ENCODE peak calls at places on chromosome 1, in four cellular contexts. One of them, this sample, is unnamed.

GRCh38 chr1:41917835-41918449 is 780 bp downstream of the HIVEP3 start:
- DNase-seq in fibroblast of lung: peak; percentile 55
- DNase-seq in MM.1S: peak; percentile 41
- DNase-seq in tibial artery: no peak
- DNase-seq in this sample: peak; percentile 37

GRCh38 chr1:177585492-177586220 is 384.2 kb downstream of the SEC16B start:
- DNase-seq in fibroblast of lung: no peak
- DNase-seq in MM.1S: no peak
- DNase-seq in tibial artery: no peak
- DNase-seq in this sample: no peak

GRCh38 chr1:224684920-224685547 is 68.9 kb downstream of the CNIH3 start:
- DNase-seq in fibroblast of lung: peak; percentile 31
- DNase-seq in MM.1S: no peak
- DNase-seq in tibial artery: no peak
- DNase-seq in this sample: no peak

GRCh38 chr1:214455971-214456867 is 95.2 kb downstream of the PTPN14 start:
- DNase-seq in fibroblast of lung: peak; percentile 64
- DNase-seq in MM.1S: no peak
- DNase-seq in tibial artery: no peak
- DNase-seq in this sample: no peak

GRCh38 chr1:185813401-185813979 is 79.3 kb downstream of the HMCN1 start:
- DNase-seq in fibroblast of lung: peak; percentile 56
- DNase-seq in MM.1S: peak; percentile 51
- DNase-seq in tibial artery: no peak
- DNase-seq in this sample: no peak

GRCh38 chr1:26290416-26291261 is 10.8 kb downstream of the SH3BGRL3 start:
- DNase-seq in fibroblast of lung: no peak
- DNase-seq in MM.1S: no peak
- DNase-seq in tibial artery: no peak
- DNase-seq in this sample: no peak

GRCh38 chr1:196002906-196003305 is 605.3 kb downstream of the KCNT2 start:
- DNase-seq in fibroblast of lung: peak; percentile 6
- DNase-seq in MM.1S: no peak
- DNase-seq in tibial artery: no peak
- DNase-seq in this sample: no peak

GRCh38 chr1:235266325-235266724 is 61.7 kb downstream of the ARID4B start:
- DNase-seq in fibroblast of lung: peak; percentile 8
- DNase-seq in MM.1S: no peak
- DNase-seq in tibial artery: no peak
- DNase-seq in this sample: no peak

GRCh38 chr1:14519976-14520375 is 78.5 kb upstream of the KAZN start:
- DNase-seq in fibroblast of lung: peak; percentile 18
- DNase-seq in MM.1S: no peak
- DNase-seq in tibial artery: no peak
- DNase-seq in this sample: no peak

GRCh38 chr1:39701092-39701460 is 9.8 kb upstream of the HPCAL4 start:
- DNase-seq in fibroblast of lung: peak; percentile 75
- DNase-seq in MM.1S: no peak
- DNase-seq in tibial artery: no peak
- DNase-seq in this sample: no peak

GRCh38 chr1:209600541-209600940 is 17.0 kb downstream of the CAMK1G start:
- DNase-seq in fibroblast of lung: peak; percentile 13
- DNase-seq in MM.1S: no peak
- DNase-seq in tibial artery: no peak
- DNase-seq in this sample: no peak

GRCh38 chr1:94734963-94735899 is 84.9 kb upstream of the SLC44A3 start:
- DNase-seq in fibroblast of lung: peak; percentile 91
- DNase-seq in MM.1S: no peak
- DNase-seq in tibial artery: no peak
- DNase-seq in this sample: no peak

GRCh38 chr1:116485071-116485735 is 85.6 kb downstream of the CD58 start:
- DNase-seq in fibroblast of lung: peak; percentile 68
- DNase-seq in MM.1S: peak; percentile 60
- DNase-seq in tibial artery: peak; percentile 83
- DNase-seq in this sample: peak; percentile 53

GRCh38 chr1:234961468-234962339 is 166.9 kb downstream of the TOMM20 start:
- DNase-seq in fibroblast of lung: peak; percentile 96
- DNase-seq in MM.1S: no peak
- DNase-seq in tibial artery: no peak
- DNase-seq in this sample: no peak

GRCh38 chr1:2038229-2038628 is 12.0 kb upstream of the PRKCZ start:
- DNase-seq in fibroblast of lung: no peak
- DNase-seq in MM.1S: no peak
- DNase-seq in tibial artery: no peak
- DNase-seq in this sample: no peak

GRCh38 chr1:205514211-205515142 is 10.0 kb downstream of the CDK18 start:
- DNase-seq in fibroblast of lung: no peak
- DNase-seq in MM.1S: no peak
- DNase-seq in tibial artery: no peak
- DNase-seq in this sample: no peak

GRCh38 chr1:193325771-193326170 is 139.4 kb upstream of the B3GALT2 start:
- DNase-seq in fibroblast of lung: peak; percentile 39
- DNase-seq in MM.1S: no peak
- DNase-seq in tibial artery: no peak
- DNase-seq in this sample: no peak

GRCh38 chr1:19676438-19676922 is 11.8 kb downstream of the HTR6 start:
- DNase-seq in fibroblast of lung: peak; percentile 64
- DNase-seq in MM.1S: peak; percentile 23
- DNase-seq in tibial artery: peak; percentile 67
- DNase-seq in this sample: no peak

GRCh38 chr1:81834921-81835698 is 34.4 kb downstream of the ADGRL2 start:
- DNase-seq in fibroblast of lung: peak; percentile 76
- DNase-seq in MM.1S: peak; percentile 18
- DNase-seq in tibial artery: no peak
- DNase-seq in this sample: no peak

DNA sequence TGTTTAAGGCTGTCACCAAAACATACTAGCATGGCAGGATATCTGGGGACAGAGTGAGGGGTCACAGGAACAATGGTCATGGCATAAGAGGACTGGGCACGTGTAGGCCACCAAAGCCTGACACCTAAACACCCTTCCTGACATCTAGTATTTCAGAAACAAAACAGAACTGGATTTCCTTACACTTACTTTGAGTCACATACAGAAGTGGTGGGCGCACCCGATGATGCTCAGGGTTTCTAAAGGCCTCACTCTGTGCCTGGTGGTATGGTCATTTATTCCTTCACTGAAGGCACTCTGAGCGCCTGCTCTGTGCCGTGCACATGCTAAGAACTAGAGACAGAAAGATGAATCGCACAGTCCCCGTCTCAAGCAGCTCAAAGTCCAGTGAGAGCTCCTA is 2.0 kb downstream of the ABCB10 start:
- DNase-seq in fibroblast of lung: no peak
- DNase-seq in MM.1S: no peak
- DNase-seq in tibial artery: no peak
- DNase-seq in this sample: no peak
- H3K4me3 ChIP-seq in fibroblast of lung: no peak overlapping the region
- H3K4me3 ChIP-seq in MM.1S: peak overlapping the region; percentile 74
- H3K4me3 ChIP-seq in tibial artery: peak overlapping the region; percentile 96
- H3K4me3 ChIP-seq in this sample: peak overlapping the region; percentile 82

GRCh38 chr1:172870901-172871606 is 179.7 kb downstream of the TNFSF18 start:
- DNase-seq in fibroblast of lung: peak; percentile 37
- DNase-seq in MM.1S: peak; percentile 30
- DNase-seq in tibial artery: no peak
- DNase-seq in this sample: no peak

GRCh38 chr1:172863031-172863430 is 187.7 kb downstream of the TNFSF18 start:
- DNase-seq in fibroblast of lung: peak; percentile 21
- DNase-seq in MM.1S: no peak
- DNase-seq in tibial artery: no peak
- DNase-seq in this sample: no peak

GRCh38 chr1:172867216-172867828 is 183.4 kb downstream of the TNFSF18 start:
- DNase-seq in fibroblast of lung: no peak
- DNase-seq in MM.1S: peak; percentile 68
- DNase-seq in tibial artery: no peak
- DNase-seq in this sample: no peak
- TF ChIP-seq CTCF in fibroblast of lung: no peak
- TF ChIP-seq CTCF in MM.1S: no peak
- TF ChIP-seq CTCF in tibial artery: no peak
- TF ChIP-seq CTCF in this sample: no peak

GRCh38 chr1:172499636-172500141 is 33.3 kb upstream of the SUCO start:
- DNase-seq in fibroblast of lung: peak; percentile 30
- DNase-seq in MM.1S: no peak
- DNase-seq in tibial artery: no peak
- DNase-seq in this sample: no peak

GRCh38 chr1:172500207-172500606 is 32.7 kb upstream of the SUCO start:
- DNase-seq in fibroblast of lung: no peak
- DNase-seq in MM.1S: no peak
- DNase-seq in tibial artery: no peak
- DNase-seq in this sample: no peak

GRCh38 chr1:172497230-172497629 is 35.7 kb upstream of the SUCO start:
- DNase-seq in fibroblast of lung: peak; percentile 86
- DNase-seq in MM.1S: no peak
- DNase-seq in tibial artery: no peak
- DNase-seq in this sample: no peak

GRCh38 chr1:172496678-172497077 is 36.3 kb upstream of the SUCO start:
- DNase-seq in fibroblast of lung: no peak
- DNase-seq in MM.1S: no peak
- DNase-seq in tibial artery: no peak
- DNase-seq in this sample: no peak

DNA sequence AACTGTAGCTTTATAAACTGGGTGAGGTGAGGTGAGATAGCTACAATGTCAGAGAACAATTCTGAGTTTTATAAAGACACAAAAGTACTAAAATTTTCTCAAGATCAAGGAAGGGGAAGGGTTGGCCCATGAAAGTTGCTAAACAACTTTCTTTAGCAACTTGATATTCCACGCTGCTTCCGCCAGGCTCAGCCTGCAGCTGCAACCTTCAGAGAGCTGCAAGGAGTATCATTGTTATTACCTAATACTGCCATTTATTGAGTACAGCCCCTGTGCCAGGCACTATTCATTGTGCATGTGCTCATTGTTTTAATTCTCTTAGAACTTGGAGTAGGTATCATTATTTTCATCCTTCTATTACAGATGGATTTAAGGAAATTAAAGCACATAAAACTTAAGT is 34.1 kb upstream of the SUCO start:
- DNase-seq in fibroblast of lung: no peak
- DNase-seq in MM.1S: no peak
- DNase-seq in tibial artery: no peak
- DNase-seq in this sample: no peak
- H3K27me3 ChIP-seq in fibroblast of lung: peaks cover 4% of the 10 kb centered on the region
- H3K27me3 ChIP-seq in MM.1S: no peaks in the 10 kb centered on the region
- H3K27me3 ChIP-seq in tibial artery: no peaks in the 10 kb centered on the region
- H3K27me3 ChIP-seq in this sample: no peaks in the 10 kb centered on the region

DNA sequence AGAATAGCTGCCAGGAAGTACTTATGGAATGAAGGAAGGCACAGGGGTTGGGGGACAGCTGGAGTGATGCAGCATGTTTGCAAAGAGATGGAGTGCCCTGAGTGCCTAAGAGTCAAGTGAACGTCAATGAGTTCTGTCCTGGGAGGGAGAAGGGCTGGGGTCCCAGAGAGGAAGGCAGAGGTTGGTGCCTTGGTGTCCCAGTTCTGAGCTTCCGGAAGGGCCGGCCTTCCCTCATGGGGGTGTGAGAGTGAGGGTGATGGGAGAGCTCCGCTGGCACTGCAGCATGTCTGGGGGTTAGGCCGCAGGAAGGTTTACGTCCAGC is 17.6 kb downstream of the NES start:
- DNase-seq in fibroblast of lung: no peak
- DNase-seq in MM.1S: no peak
- DNase-seq in tibial artery: no peak
- DNase-seq in this sample: no peak
- H3K4me3 ChIP-seq in fibroblast of lung: no peak overlapping the region
- H3K4me3 ChIP-seq in MM.1S: peak overlapping the region; percentile 87
- H3K4me3 ChIP-seq in tibial artery: peak overlapping the region; percentile 14
- H3K4me3 ChIP-seq in this sample: peak overlapping the region; percentile 66

DNA sequence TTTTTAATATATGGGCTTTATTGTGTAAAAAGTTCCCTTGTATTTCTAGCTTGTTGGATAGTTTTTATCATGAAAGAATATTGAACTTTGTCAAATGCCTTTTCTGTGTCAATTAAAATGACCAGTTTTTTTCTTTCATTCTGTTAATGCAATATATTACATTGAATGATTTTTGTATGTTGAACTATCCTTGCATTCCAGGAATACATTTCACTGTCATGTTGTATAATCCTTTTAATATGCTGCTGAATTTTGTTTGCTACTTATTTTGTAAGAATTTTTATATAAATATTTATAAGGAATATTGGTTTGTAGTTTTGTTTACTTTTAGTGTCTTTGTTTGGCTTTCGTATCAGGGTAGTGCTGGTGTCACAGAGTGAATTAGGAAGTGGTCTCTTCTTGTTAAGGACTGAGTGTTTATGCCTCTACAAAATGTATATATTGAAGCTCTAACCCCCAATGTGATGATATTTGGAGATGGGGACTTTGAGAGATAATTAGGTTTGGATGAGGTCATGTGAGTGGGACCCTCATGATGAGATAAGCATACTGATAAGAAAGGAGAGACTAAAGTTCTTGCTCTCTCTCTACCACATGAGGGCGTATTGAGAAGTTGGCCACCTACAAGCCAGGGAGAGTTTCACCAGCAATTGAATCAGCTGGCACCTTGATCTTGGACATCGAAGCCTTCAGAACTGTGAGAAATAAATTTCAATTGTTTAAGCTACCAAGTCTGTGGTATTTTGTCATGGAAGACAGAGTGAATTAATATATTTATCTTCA is 12.0 kb upstream of the SLAMF6 start:
- DNase-seq in fibroblast of lung: no peak
- DNase-seq in MM.1S: no peak
- DNase-seq in tibial artery: no peak
- DNase-seq in this sample: no peak
- TF ChIP-seq CTCF in fibroblast of lung: no peak
- TF ChIP-seq CTCF in MM.1S: peak; percentile 20
- TF ChIP-seq CTCF in tibial artery: no peak
- TF ChIP-seq CTCF in this sample: peak; percentile 11

This sample was measured in GM06990.